ENCODE peak calls at places on chromosome 17, in nine cellular contexts. U is BJ, O is left ventricle myocardium inferior, K is MM.1S, H is heart right ventricle, X is A549, Q is GM23248, Y is HCT116, P is left lung. W is an unnamed sample.

GRCh38 chr17:71127416-71127815 is 958.1 kb downstream of the KCNJ2 start:
- DNase-seq in O (no peak), Y (no peak), X (no peak), U (no peak), H (no peak), Q (no peak), P (no peak), K (no peak), W (no peak)

GRCh38 chr17:83176956-83177583 is 97.7 kb downstream of the METRNL start:
- DNase-seq in H (no peak), O (no peak), X (no peak), Q (no peak), P (peak), Y (no peak), U (no peak), K (no peak), W (no peak)

GRCh38 chr17:38542286-38542685 is 63.5 kb downstream of the SRCIN1 start:
- DNase-seq in K (no peak), H (no peak), Q (no peak), X (no peak), P (no peak), U (no peak), O (no peak), Y (no peak), W (no peak)

GRCh38 chr17:82490512-82491195 is 28.9 kb upstream of the FOXK2 start:
- DNase-seq in U (no peak), K (peak), Y (no peak), P (no peak), H (no peak), O (no peak), Q (no peak), X (no peak), W (no peak)

GRCh38 chr17:34081269-34081668 is 173.8 kb upstream of the CCL2 start:
- DNase-seq in K (no peak), Y (no peak), X (peak), Q (peak), P (no peak), U (no peak), O (no peak), H (no peak), W (peak)

GRCh38 chr17:3968886-3969524 is 4.8 kb upstream of the ATP2A3 start:
- DNase-seq in H (no peak), Q (no peak), K (no peak), P (no peak), O (no peak), U (no peak), Y (no peak), X (no peak), W (no peak)

GRCh38 chr17:78575340-78575739 is 1.9 kb downstream of the DNAH17 start:
- DNase-seq in Y (no peak), K (no peak), X (no peak), P (no peak), H (no peak), O (no peak), U (no peak), Q (no peak), W (no peak)

GRCh38 chr17:55332296-55333041 is 67.7 kb downstream of the HLF start:
- DNase-seq in K (no peak), H (no peak), Q (no peak), O (no peak), U (no peak), P (peak), X (no peak), Y (no peak), W (no peak)

GRCh38 chr17:27824745-27825144 is 24.4 kb upstream of the NOS2 start:
- DNase-seq in H (no peak), X (no peak), O (no peak), Q (no peak), U (no peak), Y (no peak), P (no peak), K (no peak), W (no peak)

GRCh38 chr17:36727577-36727976 is 126.2 kb downstream of the MRM1 start:
- DNase-seq in Y (no peak), O (no peak), K (no peak), Q (no peak), P (no peak), H (no peak), X (no peak), U (no peak), W (no peak)

GRCh38 chr17:20010099-20010863 is 1.1 kb downstream of the SPECC1 start:
- DNase-seq in Y (peak), Q (peak), O (peak), K (peak), P (no peak), U (no peak), H (peak), X (peak), W (no peak)

GRCh38 chr17:61972311-61972710 is 44.5 kb upstream of the INTS2 start:
- DNase-seq in U (no peak), Q (no peak), X (no peak), H (no peak), K (no peak), P (no peak), Y (no peak), O (no peak), W (no peak)

GRCh38 chr17:80846932-80847331 is 144.7 kb upstream of the CHMP6 start:
- DNase-seq in X (no peak), P (no peak), Y (no peak), O (no peak), Q (no peak), U (no peak), K (no peak), H (no peak), W (no peak)

GRCh38 chr17:62562656-62563055 is 64.8 kb upstream of the MRC2 start:
- DNase-seq in P (no peak), Y (peak), Q (peak), H (no peak), X (no peak), K (no peak), U (no peak), O (no peak), W (no peak)

GRCh38 chr17:58809564-58809936 is 53.9 kb downstream of the PPM1E start:
- DNase-seq in P (no peak), O (no peak), Q (no peak), Y (no peak), K (no peak), X (no peak), U (no peak), H (no peak), W (no peak)

GRCh38 chr17:49315551-49315951 is 46.5 kb downstream of the ZNF652 start:
- DNase-seq in P (peak), O (peak), X (peak), U (peak), Q (peak), K (peak), Y (peak), H (peak), W (peak)

GRCh38 chr17:9240659-9241370 is 219.5 kb downstream of the NTN1 start:
- DNase-seq in H (peak), Q (peak), U (peak), K (no peak), P (peak), O (peak), X (no peak), Y (no peak), W (no peak)
- H3K4me3 ChIP-seq in H (peak), Q (peak), U (no peak), K (no peak), P (peak), O (peak), X (peak), Y (no peak), W (peak)

GRCh38 chr17:68534714-68535113 is 22.5 kb downstream of the PRKAR1A start:
- DNase-seq in Y (no peak), X (no peak), U (no peak), K (no peak), P (no peak), O (no peak), H (no peak), Q (no peak), W (no peak)
- H3K4me3 ChIP-seq in Y (no peak), X (no peak), U (no peak), K (no peak), P (no peak), O (no peak), H (no peak), Q (no peak), W (no peak)

GRCh38 chr17:2405247-2405926 is 4.5 kb upstream of the MNT start:
- DNase-seq in H (no peak), P (no peak), O (no peak), K (no peak), Q (peak), Y (no peak), X (no peak), U (peak), W (no peak)

GRCh38 chr17:2403044-2403443 is 2.2 kb upstream of the MNT start:
- DNase-seq in P (no peak), H (no peak), Q (no peak), X (no peak), O (no peak), U (no peak), K (no peak), Y (no peak), W (no peak)

GRCh38 chr17:2402517-2402916 is 1.7 kb upstream of the MNT start:
- DNase-seq in K (no peak), H (no peak), U (no peak), Q (no peak), O (no peak), Y (no peak), X (no peak), P (no peak), W (no peak)

GRCh38 chr17:2406903-2407790 is 6.3 kb upstream of the MNT start:
- DNase-seq in P (peak), Q (peak), Y (peak), K (no peak), X (peak), U (peak), H (peak), O (peak), W (no peak)

GRCh38 chr17:2406271-2406902 is 5.5 kb upstream of the MNT start:
- DNase-seq in X (no peak), U (no peak), Q (peak), H (no peak), Y (no peak), K (no peak), P (no peak), O (no peak), W (no peak)
- H3K4me3 ChIP-seq in X (no peak), U (no peak), Q (peak), H (no peak), Y (peak), K (no peak), P (no peak), O (no peak), W (no peak)

DNA sequence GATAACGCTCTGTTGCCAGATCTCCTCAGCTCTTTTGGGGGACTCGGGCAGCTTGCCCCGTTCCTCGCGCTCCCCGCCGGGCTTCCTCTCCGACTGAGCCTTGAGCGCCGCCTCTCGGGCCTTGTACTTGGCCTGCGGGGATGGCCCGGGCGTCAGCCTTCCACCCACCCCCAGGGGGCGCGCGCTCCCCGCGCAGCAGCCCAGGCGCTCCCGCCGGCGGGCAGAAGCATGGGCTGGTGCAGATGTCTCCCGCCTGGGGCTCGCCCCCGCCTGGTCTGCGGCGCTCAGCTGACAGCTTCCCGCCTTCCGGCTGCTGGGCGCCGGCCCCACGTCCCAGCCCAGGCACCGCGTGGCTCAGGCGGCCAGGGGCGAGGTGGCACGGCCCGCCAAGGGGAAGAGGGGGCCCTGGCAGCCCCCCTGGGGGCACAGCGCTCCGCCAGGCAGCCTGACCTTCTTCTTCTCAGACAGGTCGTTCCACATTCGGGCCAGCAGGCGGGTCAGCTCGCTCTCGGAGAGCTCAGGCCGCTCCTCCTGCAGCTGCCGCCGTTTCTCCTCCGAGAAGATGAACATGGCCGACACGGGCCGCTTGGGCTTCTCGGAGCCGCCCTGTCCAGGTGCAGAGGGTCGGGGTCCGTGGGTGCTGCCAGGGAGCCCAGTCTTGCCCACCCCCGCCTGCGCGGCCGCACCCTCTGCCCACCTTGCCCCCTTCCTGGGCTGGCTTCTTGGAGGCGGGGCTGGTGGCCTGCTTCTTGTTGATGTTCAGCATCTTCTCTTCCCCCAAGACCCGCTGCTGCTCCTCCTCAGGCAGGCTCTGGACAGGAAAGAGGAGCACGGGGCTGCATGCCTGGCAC is 8.9 kb downstream of the UBTF start:
- DNase-seq in U (no peak), K (peak), X (peak), Y (peak), O (peak), Q (peak), H (peak), P (peak), W (peak)
- H3K4me3 ChIP-seq in U (no peak), K (peak), X (no peak), Y (no peak), O (peak), Q (no peak), H (no peak), P (no peak), W (no peak)

GRCh38 chr17:50491510-50491909 is 12.8 kb downstream of the RSAD1 start:
- DNase-seq in X (no peak), Q (peak), K (no peak), Y (no peak), O (no peak), H (no peak), P (no peak), U (no peak), W (no peak)

GRCh38 chr17:50493744-50494143 is 14.5 kb upstream of the MYCBPAP start:
- DNase-seq in Y (no peak), Q (no peak), H (no peak), O (no peak), K (peak), X (no peak), P (no peak), U (no peak), W (no peak)

GRCh38 chr17:50484341-50485155 is 5.9 kb downstream of the RSAD1 start:
- DNase-seq in Y (no peak), P (no peak), Q (no peak), K (no peak), U (no peak), H (no peak), O (no peak), X (no peak), W (no peak)

GRCh38 chr17:50487213-50488096 is 8.8 kb downstream of the RSAD1 start:
- DNase-seq in Y (no peak), H (no peak), O (no peak), P (no peak), Q (peak), U (no peak), K (no peak), X (no peak), W (no peak)

DNA sequence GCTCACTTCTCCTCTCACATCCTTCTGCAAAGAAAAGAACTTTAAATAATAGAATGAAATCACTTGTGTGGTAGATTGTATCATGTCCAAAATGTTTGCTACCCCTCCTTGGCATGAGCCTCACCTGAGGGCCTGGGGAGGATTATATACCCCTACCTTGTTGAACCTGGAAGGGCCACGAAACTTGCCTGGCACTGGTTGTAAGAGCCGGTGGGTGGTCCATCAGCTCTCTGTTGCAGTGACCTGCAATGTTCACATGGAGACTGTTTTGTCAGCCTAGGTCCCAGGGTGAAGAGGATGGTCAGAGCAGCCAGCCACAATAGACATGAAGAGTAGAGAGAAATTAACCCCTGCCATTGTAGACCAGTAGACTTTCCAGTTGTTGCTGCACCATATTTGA is 10.2 kb downstream of the RSAD1 start:
- DNase-seq in U (no peak), P (no peak), Q (no peak), K (no peak), Y (no peak), X (no peak), O (no peak), H (no peak), W (no peak)
- H3K4me3 ChIP-seq in U (no peak), P (no peak), Q (no peak), K (no peak), Y (no peak), X (no peak), O (no peak), H (no peak), W (no peak)

GRCh38 chr17:35213412-35213925 is 19.3 kb upstream of the SLC35G3 start:
- DNase-seq in Y (no peak), Q (no peak), U (no peak), O (no peak), X (no peak), P (no peak), K (no peak), H (no peak), W (no peak)
- H3K4me3 ChIP-seq in Y (no peak), Q (no peak), U (no peak), O (no peak), X (no peak), P (no peak), K (no peak), H (no peak), W (peak)

GRCh38 chr17:69059458-69060205 is 1.1 kb downstream of the ABCA9 start:
- DNase-seq in P (no peak), X (no peak), H (no peak), Y (no peak), O (no peak), Q (peak), K (no peak), U (no peak), W (no peak)

GRCh38 chr17:69061901-69062556 is 1.3 kb upstream of the ABCA9 start:
- DNase-seq in O (no peak), X (no peak), P (no peak), Q (peak), Y (no peak), U (no peak), K (no peak), H (no peak), W (no peak)

GRCh38 chr17:69058165-69058564 is 2.6 kb downstream of the ABCA9 start:
- DNase-seq in X (no peak), U (no peak), O (no peak), P (no peak), H (no peak), Y (peak), K (no peak), Q (peak), W (peak)

GRCh38 chr17:69062860-69063621 is 2.3 kb upstream of the ABCA9 start:
- DNase-seq in H (no peak), O (no peak), Q (no peak), P (no peak), U (no peak), K (no peak), Y (no peak), X (no peak), W (no peak)

GRCh38 chr17:69060835-69061234 is at the start of gene ABCA9:
- DNase-seq in Q (peak), P (no peak), X (no peak), U (peak), H (no peak), Y (no peak), K (no peak), O (no peak), W (no peak)
- H3K4me3 ChIP-seq in Q (peak), P (no peak), X (no peak), U (no peak), H (peak), Y (no peak), K (no peak), O (peak), W (no peak)

GRCh38 chr17:28902819-28903545 is at the start of gene DHRS13:
- DNase-seq in U (peak), Q (peak), O (peak), K (peak), Y (peak), H (peak), P (peak), X (peak), W (peak)
- H3K4me3 ChIP-seq in U (peak), Q (peak), O (peak), K (peak), Y (peak), H (peak), P (peak), X (peak), W (peak)

GRCh38 chr17:77529328-77529650 is 388.5 kb downstream of the SEC14L1 start:
- DNase-seq in K (no peak), H (no peak), U (no peak), Y (no peak), P (no peak), Q (no peak), X (no peak), O (no peak), W (no peak)
- H3K4me3 ChIP-seq in K (no peak), H (no peak), U (no peak), Y (no peak), P (no peak), Q (no peak), X (no peak), O (no peak), W (no peak)